ENCODE peak calls at places on chromosome 2, in five cellular contexts. U is Peyer's patch, I is transverse colon, F is adrenal gland, S is body of pancreas. E is an unnamed sample. For H3K4me1 and H3K27me3, the result is how much of the 10 kb centered on the place peaks cover.

GRCh38 chr2:207333599-207334308 is 168.0 kb upstream of the KLF7 start:
- DNase-seq in U (no peak), I (no peak), F (no peak), S (no peak), E (no peak)

GRCh38 chr2:158664987-158665386 is 130.1 kb upstream of the DAPL1 start:
- DNase-seq in U (no peak), I (no peak), F (no peak), S (no peak), E (no peak)

GRCh38 chr2:58913082-58913726 is 672.1 kb upstream of the FANCL start:
- DNase-seq in U (no peak), I (no peak), F (no peak), S (no peak), E (no peak)

GRCh38 chr2:54767921-54768320 is 44.5 kb downstream of the EML6 start:
- DNase-seq in U (no peak), I (no peak), F (no peak), S (no peak), E (no peak)

GRCh38 chr2:5285891-5286290 is 406.3 kb upstream of the SOX11 start:
- DNase-seq in U (no peak), I (no peak), F (no peak), S (no peak), E (no peak)

GRCh38 chr2:71822463-71822862 is 325.2 kb downstream of the CYP26B1 start:
- DNase-seq in U (no peak), I (no peak), F (no peak), S (no peak), E (no peak)

GRCh38 chr2:99477054-99477453 is 12.8 kb downstream of the REV1 start:
- DNase-seq in U (no peak), I (no peak), F (no peak), S (no peak), E (no peak)

GRCh38 chr2:161486111-161486510 is 70.0 kb downstream of the TBR1 start:
- DNase-seq in U (no peak), I (no peak), F (no peak), S (no peak), E (no peak)

GRCh38 chr2:83016343-83017110 is 1442.6 kb downstream of the SUCLG1 start:
- DNase-seq in U (no peak), I (no peak), F (no peak), S (no peak), E (no peak)

GRCh38 chr2:197677483-197677882 is 2.1 kb upstream of the RFTN2 start:
- DNase-seq in U (no peak), I (no peak), F (no peak), S (no peak), E (no peak)

GRCh38 chr2:144890828-144891227 is 370.9 kb upstream of the ZEB2 start:
- DNase-seq in U (no peak), I (no peak), F (no peak), S (no peak), E (no peak)

GRCh38 chr2:10216677-10217498 is 85.8 kb upstream of the HPCAL1 start:
- DNase-seq in U (peak), I (no peak), F (no peak), S (no peak), E (no peak)

GRCh38 chr2:85971369-85971768 is 82.6 kb upstream of the ST3GAL5 start:
- DNase-seq in U (no peak), I (no peak), F (no peak), S (no peak), E (no peak)

GRCh38 chr2:15641530-15641982 is 49.9 kb downstream of the DDX1 start:
- DNase-seq in U (no peak), I (no peak), F (no peak), S (no peak), E (no peak)

GRCh38 chr2:42171396-42171971 is 2.3 kb downstream of the EML4 start:
- DNase-seq in U (no peak), I (no peak), F (no peak), S (no peak), E (no peak)

GRCh38 chr2:239018291-239019192 is 170.7 kb downstream of the TWIST2 start:
- DNase-seq in U (peak), I (no peak), F (no peak), S (no peak), E (no peak)

GRCh38 chr2:203740741-203741363 is 34.4 kb downstream of the CD28 start:
- DNase-seq in U (no peak), I (no peak), F (no peak), S (no peak), E (no peak)

GRCh38 chr2:199348871-199349270 is 108.9 kb downstream of the SATB2 start:
- DNase-seq in U (no peak), I (no peak), F (no peak), S (no peak), E (no peak)

GRCh38 chr2:105397025-105397722 is 1.7 kb downstream of the FHL2 start:
- DNase-seq in U (no peak), I (peak), F (no peak), S (no peak), E (no peak)

GRCh38 chr2:17309186-17309585 is 209.1 kb downstream of the RAD51AP2 start:
- DNase-seq in U (no peak), I (no peak), F (no peak), S (no peak), E (no peak)

GRCh38 chr2:42792583-42793313 is at the start of gene HAAO:
- DNase-seq in U (peak), I (peak), F (no peak), S (peak), E (no peak)

GRCh38 chr2:111633643-111634042 is 250.3 kb downstream of the ANAPC1 start:
- DNase-seq in U (no peak), I (no peak), F (no peak), S (no peak), E (no peak)

GRCh38 chr2:127176371-127177311 is 43.5 kb downstream of the CYP27C1 start:
- DNase-seq in U (no peak), I (peak), F (peak), S (peak), E (no peak)

GRCh38 chr2:72108121-72108520 is 39.5 kb downstream of the CYP26B1 start:
- DNase-seq in U (no peak), I (no peak), F (no peak), S (no peak), E (no peak)

GRCh38 chr2:224847961-224848850 is 132.0 kb upstream of the CCDC195 start:
- DNase-seq in U (no peak), I (no peak), F (peak), S (peak), E (no peak)

GRCh38 chr2:223725494-223725893 is 111.9 kb downstream of the AP1S3 start:
- DNase-seq in U (no peak), I (peak), F (peak), S (peak), E (no peak)

GRCh38 chr2:181684454-181685149 is 4.3 kb upstream of the NEUROD1 start:
- DNase-seq in U (no peak), I (no peak), F (no peak), S (no peak), E (no peak)

GRCh38 chr2:39625927-39626270 is 39.8 kb upstream of the TMEM178A start:
- DNase-seq in U (no peak), I (no peak), F (no peak), S (no peak), E (no peak)

GRCh38 chr2:73930386-73930785 is 3.7 kb downstream of the DGUOK start:
- DNase-seq in U (no peak), I (no peak), F (no peak), S (no peak), E (no peak)

GRCh38 chr2:20061476-20061875 is 10.0 kb upstream of the LAPTM4A start:
- DNase-seq in U (no peak), I (no peak), F (no peak), S (no peak), E (no peak)

GRCh38 chr2:236178921-236179652 is 10.9 kb upstream of the GBX2 start:
- DNase-seq in U (no peak), I (no peak), F (no peak), S (no peak), E (no peak)

GRCh38 chr2:74424139-74424992 is 2.8 kb downstream of the WDR54 start:
- DNase-seq in U (no peak), I (no peak), F (no peak), S (no peak), E (no peak)

GRCh38 chr2:215420471-215420935 is 15.4 kb downstream of the FN1 start:
- DNase-seq in U (no peak), I (no peak), F (no peak), S (no peak), E (no peak)

GRCh38 chr2:238143239-238143951 is 4.9 kb downstream of the KLHL30 start:
- DNase-seq in U (no peak), I (no peak), F (peak), S (no peak), E (no peak)

GRCh38 chr2:191318729-191319078 is 73.5 kb downstream of the MYO1B start:
- DNase-seq in U (peak), I (peak), F (no peak), S (peak), E (no peak)

GRCh38 chr2:181197140-181197760 is 216.8 kb downstream of the UBE2E3 start:
- DNase-seq in U (no peak), I (no peak), F (no peak), S (no peak), E (no peak)

GRCh38 chr2:58289029-58289428 is 47.9 kb upstream of the FANCL start:
- DNase-seq in U (no peak), I (no peak), F (no peak), S (no peak), E (no peak)

GRCh38 chr2:129744649-129745048 is 234.8 kb upstream of the RAB6C start:
- DNase-seq in U (no peak), I (no peak), F (no peak), S (peak), E (no peak)

GRCh38 chr2:177332041-177332991 is 60.3 kb upstream of the AGPS start:
- DNase-seq in U (no peak), I (peak), F (peak), S (peak), E (no peak)

DNA sequence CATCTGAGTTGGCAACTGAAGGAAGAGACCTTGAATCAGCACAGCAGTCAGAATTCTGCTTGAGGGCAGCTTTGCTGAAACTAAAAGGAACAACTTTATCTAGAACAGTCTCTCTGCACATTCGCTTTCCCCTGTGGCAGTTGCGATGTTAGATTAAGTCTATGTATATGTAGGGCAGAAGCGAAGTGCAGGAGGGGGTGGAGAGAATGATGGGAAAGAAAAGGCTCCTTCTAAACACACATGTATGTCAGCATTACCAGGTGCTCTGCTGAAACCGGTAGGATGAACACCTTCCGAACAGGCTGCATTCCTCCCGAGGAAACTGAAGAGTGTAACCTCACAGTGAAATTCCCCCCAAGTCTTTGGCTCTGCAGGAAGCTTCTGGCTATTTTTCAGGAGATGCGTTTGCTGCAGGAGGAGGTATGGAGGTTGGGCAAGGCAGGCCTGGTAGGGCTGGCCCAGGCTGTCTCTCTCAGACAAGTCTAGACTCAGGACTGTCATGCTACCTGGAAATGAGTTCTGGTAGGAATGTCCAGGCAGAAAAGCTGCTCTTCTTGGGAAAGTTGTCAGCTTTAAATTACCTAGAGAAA is 70.0 kb upstream of the ATL2 start:
- DNase-seq in U (no peak), I (no peak), F (no peak), S (no peak), E (no peak)
- H3K4me1 ChIP-seq in U (under half), I (under half), F (under half), S (under half), E (under half)

DNA sequence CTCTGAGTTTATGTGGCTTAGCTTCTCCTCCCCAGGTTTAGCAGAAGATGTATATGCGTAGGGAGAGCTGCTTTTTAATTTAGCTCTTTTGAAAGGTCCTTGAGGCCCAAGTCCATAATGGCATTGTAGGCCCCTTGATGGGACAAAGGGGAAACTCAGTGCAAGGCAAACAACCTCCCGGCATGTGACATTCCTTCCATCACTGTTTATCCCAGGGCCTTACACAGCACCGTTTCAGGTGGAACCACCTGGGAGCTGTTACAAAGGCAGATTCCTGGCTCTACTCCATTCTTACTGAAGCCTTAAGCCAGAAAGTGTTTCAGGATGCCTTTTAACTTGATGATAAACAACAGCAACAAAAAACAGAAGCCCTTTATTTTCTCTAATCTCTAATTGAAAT is 555.4 kb downstream of the SLC4A3 start:
- DNase-seq in U (no peak), I (no peak), F (no peak), S (no peak), E (no peak)
- TF ChIP-seq POLR2A in U (no peak), I (no peak), F (no peak), S (no peak), E (no peak)

GRCh38 chr2:95024960-95025405 is 525 bp upstream of the MAL start:
- DNase-seq in U (no peak), I (no peak), F (no peak), S (no peak), E (no peak)

GRCh38 chr2:95024306-95024880 is 1.1 kb upstream of the MAL start:
- DNase-seq in U (no peak), I (no peak), F (no peak), S (no peak), E (no peak)

GRCh38 chr2:95025406-95026319 is at the start of gene MAL:
- DNase-seq in U (no peak), I (no peak), F (no peak), S (no peak), E (no peak)

GRCh38 chr2:95027369-95027720 is 1.8 kb downstream of the MAL start:
- DNase-seq in U (no peak), I (no peak), F (no peak), S (no peak), E (no peak)

DNA sequence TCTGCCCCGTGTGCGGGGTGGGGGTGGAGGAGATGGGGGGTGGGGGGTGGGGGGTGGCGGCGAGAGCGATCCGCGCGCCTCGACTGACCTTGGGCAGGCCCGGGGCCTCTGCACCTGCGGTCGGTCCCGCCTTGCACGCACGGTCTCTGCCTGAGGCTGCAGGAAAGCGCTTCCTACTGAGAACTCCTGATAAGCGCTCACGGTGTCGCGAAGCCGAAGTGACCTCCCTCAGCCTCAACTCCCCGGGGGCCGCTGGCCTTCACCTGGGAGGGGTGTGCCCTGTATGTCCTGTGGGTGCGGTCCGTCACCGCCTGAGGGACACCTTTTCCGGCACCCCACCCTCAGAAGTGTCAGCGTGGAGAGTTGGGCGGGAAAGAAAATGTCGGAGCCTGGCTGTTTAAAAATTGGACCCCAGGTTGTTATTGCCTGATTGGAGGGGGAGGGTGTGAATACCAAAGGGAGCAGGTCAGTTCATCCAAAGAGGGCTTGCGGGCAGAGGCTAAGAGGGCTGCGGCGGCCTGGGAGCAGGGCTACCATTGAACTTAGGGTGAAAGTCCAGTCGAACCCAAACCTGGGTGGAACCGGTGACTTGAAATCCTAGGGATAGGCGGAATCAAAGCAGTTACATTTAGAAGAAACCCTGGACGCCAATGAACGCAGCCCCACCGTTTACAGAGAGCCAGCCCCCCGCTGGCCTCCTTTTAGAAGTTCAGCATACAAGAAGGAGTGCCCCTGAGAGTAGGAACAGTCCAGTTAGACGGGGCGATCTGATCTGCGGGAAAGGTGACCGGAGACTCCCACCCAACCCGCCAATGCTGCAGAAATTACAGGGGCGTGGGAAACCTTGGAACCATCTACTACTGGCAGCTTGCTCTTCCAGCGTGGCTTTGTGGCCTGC is 1.2 kb downstream of the MAL start:
- DNase-seq in U (no peak), I (no peak), F (no peak), S (no peak), E (no peak)
- H3K27me3 ChIP-seq in U (under half), I (half or more), F (half or more), S (under half), E (under half)

GRCh38 chr2:1222062-1222461 is 191.2 kb upstream of the TPO start:
- DNase-seq in U (no peak), I (no peak), F (no peak), S (no peak), E (no peak)

GRCh38 chr2:1223791-1224190 is 189.5 kb upstream of the TPO start:
- DNase-seq in U (no peak), I (no peak), F (no peak), S (no peak), E (no peak)

GRCh38 chr2:1224901-1225300 is 188.4 kb upstream of the TPO start:
- DNase-seq in U (no peak), I (no peak), F (no peak), S (no peak), E (no peak)

GRCh38 chr2:1219901-1220691 is 193.2 kb upstream of the TPO start:
- DNase-seq in U (no peak), I (no peak), F (no peak), S (no peak), E (no peak)
- H3K4me1 ChIP-seq in U (under half), I (under half), F (under half), S (under half), E (under half)

GRCh38 chr2:55914786-55915185 is 8.8 kb downstream of the EFEMP1 start:
- DNase-seq in U (no peak), I (no peak), F (no peak), S (no peak), E (no peak)

GRCh38 chr2:55907686-55908085 is 15.9 kb downstream of the EFEMP1 start:
- DNase-seq in U (no peak), I (no peak), F (no peak), S (no peak), E (no peak)

GRCh38 chr2:55906993-55907392 is 16.6 kb downstream of the EFEMP1 start:
- DNase-seq in U (no peak), I (no peak), F (no peak), S (no peak), E (no peak)

GRCh38 chr2:55912926-55913325 is 10.7 kb downstream of the EFEMP1 start:
- DNase-seq in U (no peak), I (no peak), F (no peak), S (no peak), E (no peak)

DNA sequence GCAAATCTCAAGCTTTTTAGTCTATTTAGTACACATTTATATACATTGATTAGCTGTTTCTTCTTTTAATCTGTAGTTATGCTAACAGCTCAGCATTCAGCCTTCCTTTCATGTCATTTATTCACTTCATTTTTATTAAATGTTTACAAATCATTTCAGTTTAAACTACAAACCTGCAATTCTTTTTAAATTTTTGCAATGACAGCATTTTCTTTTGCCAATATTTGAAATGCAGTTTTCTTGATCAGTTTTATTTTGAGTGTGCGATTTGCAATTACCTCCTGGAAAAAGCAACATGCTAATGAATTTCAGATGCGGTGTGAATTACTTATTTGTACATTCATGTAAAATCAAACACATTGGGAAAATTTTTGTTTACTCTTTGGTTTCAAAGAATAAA is 13.5 kb downstream of the EFEMP1 start:
- DNase-seq in U (no peak), I (no peak), F (no peak), S (no peak), E (no peak)
- TF ChIP-seq POLR2A in U (no peak), I (no peak), F (no peak), S (no peak), E (no peak)

GRCh38 chr2:136115183-136115751 is 2.7 kb downstream of the CXCR4 start:
- DNase-seq in U (no peak), I (no peak), F (no peak), S (peak), E (no peak)
- H3K27me3 ChIP-seq in U (under half), I (half or more), F (under half), S (under half), E (under half)

GRCh38 chr2:217854684-217855083 is 148.1 kb downstream of the TNS1 start:
- DNase-seq in U (no peak), I (no peak), F (no peak), S (no peak), E (no peak)

GRCh38 chr2:217856159-217856558 is 146.6 kb downstream of the TNS1 start:
- DNase-seq in U (no peak), I (no peak), F (no peak), S (no peak), E (no peak)

GRCh38 chr2:217858519-217859466 is 144.0 kb downstream of the TNS1 start:
- DNase-seq in U (no peak), I (peak), F (peak), S (peak), E (no peak)

GRCh38 chr2:217857624-217858506 is 144.9 kb downstream of the TNS1 start:
- DNase-seq in U (no peak), I (no peak), F (no peak), S (no peak), E (no peak)

GRCh38 chr2:217856871-217857270 is 145.9 kb downstream of the TNS1 start:
- DNase-seq in U (no peak), I (no peak), F (no peak), S (peak), E (no peak)
- H3K4me1 ChIP-seq in U (under half), I (under half), F (half or more), S (under half), E (half or more)

E was measured in esophagus squamous epithelium.